ENCODE peak calls at places on chromosomes 3 and 15, in four cellular contexts. L is HepG2, B is K562, N is SK-N-SH. V is an unnamed sample.

GRCh38 chr15:68347392-68347791 is 69.8 kb downstream of the FEM1B start:
- DNase-seq in L (no peak), B (no peak), N (no peak), V (no peak)

GRCh38 chr15:67024322-67024997 is 40.9 kb upstream of the SMAD3 start:
- DNase-seq in L (peak), B (peak), N (peak), V (peak)

GRCh38 chr15:75508741-75509532 is 57.4 kb upstream of the SIN3A start:
- DNase-seq in L (peak), B (peak), N (peak), V (no peak)

GRCh38 chr15:77821188-77821958 is 188.7 kb upstream of the LINGO1 start:
- DNase-seq in L (peak), B (peak), N (peak), V (no peak)

GRCh38 chr15:90749754-90750153 is 32.6 kb downstream of the BLM start:
- DNase-seq in L (no peak), B (no peak), N (no peak), V (no peak)

GRCh38 chr3:146250449-146251382 is at the start of gene PLSCR4:
- DNase-seq in L (no peak), B (peak), N (peak), V (no peak)

GRCh38 chr3:127902486-127902885 is 12.5 kb upstream of the KBTBD12 start:
- DNase-seq in L (no peak), B (no peak), N (no peak), V (no peak)

GRCh38 chr3:125042725-125043406 is 12.9 kb downstream of the HEG1 start:
- DNase-seq in L (no peak), B (no peak), N (no peak), V (no peak)

GRCh38 chr15:58361291-58361759 is 70.5 kb upstream of the LIPC start:
- DNase-seq in L (no peak), B (no peak), N (no peak), V (no peak)

GRCh38 chr3:196688349-196688748 is 23.7 kb downstream of the CEP19 start:
- DNase-seq in L (no peak), B (no peak), N (no peak), V (no peak)

GRCh38 chr3:2465842-2466241 is 367.2 kb downstream of the CNTN4 start:
- DNase-seq in L (no peak), B (no peak), N (no peak), V (no peak)

GRCh38 chr15:59438891-59439290 is 905 bp downstream of the FAM81A start:
- DNase-seq in L (no peak), B (no peak), N (no peak), V (no peak)

GRCh38 chr3:38297947-38298711 is 16.0 kb downstream of the SLC22A14 start:
- DNase-seq in L (no peak), B (no peak), N (no peak), V (peak)

GRCh38 chr3:150170843-150171513 is 200.3 kb upstream of the PFN2 start:
- DNase-seq in L (no peak), B (no peak), N (no peak), V (no peak)
- TF ChIP-seq EP300 in L (no peak), B (no peak), N (no peak), V (no peak)

DNA sequence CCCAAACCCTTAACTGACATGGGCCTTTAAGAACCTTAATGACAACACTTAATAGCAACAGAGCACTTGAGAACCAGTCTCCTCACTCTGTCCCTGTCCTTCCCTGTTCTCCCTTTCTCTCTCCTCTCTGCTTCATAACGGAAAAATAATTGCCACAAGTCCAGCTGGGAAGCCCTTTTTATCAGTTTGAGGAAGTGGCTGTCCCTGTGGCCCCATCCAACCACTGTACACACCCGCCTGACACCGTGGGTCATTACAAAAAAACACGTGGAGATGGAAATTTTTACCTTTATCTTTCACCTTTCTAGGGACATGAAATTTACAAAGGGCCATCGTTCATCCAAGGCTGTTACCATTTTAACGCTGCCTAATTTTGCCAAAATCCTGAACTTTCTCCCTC is 49.9 kb downstream of the PGPEP1L start:
- DNase-seq in L (no peak), B (no peak), N (no peak), V (no peak)
- TF ChIP-seq ZBTB33 in L (no peak), B (no peak), N (no peak), V (no peak)

GRCh38 chr3:115513411-115513800 is 109.9 kb upstream of the GAP43 start:
- DNase-seq in L (no peak), B (no peak), N (no peak), V (no peak)

GRCh38 chr3:115517457-115518050 is 105.8 kb upstream of the GAP43 start:
- DNase-seq in L (no peak), B (no peak), N (no peak), V (no peak)

GRCh38 chr3:115518100-115518852 is 105.0 kb upstream of the GAP43 start:
- DNase-seq in L (no peak), B (no peak), N (peak), V (no peak)

GRCh38 chr3:115512565-115513410 is 110.5 kb upstream of the GAP43 start:
- DNase-seq in L (no peak), B (no peak), N (peak), V (no peak)
- TF ChIP-seq EP300 in L (no peak), B (no peak), N (no peak), V (no peak)

GRCh38 chr15:55221090-55222011 is 24.6 kb upstream of the RSL24D1 start:
- DNase-seq in L (peak), B (no peak), N (no peak), V (peak)

GRCh38 chr15:55230051-55230670 is 33.4 kb upstream of the RSL24D1 start:
- DNase-seq in L (no peak), B (no peak), N (no peak), V (no peak)

GRCh38 chr15:55222588-55222987 is 25.8 kb upstream of the RSL24D1 start:
- DNase-seq in L (no peak), B (no peak), N (no peak), V (peak)

GRCh38 chr15:55226127-55226526 is 29.4 kb upstream of the RSL24D1 start:
- DNase-seq in L (no peak), B (no peak), N (no peak), V (no peak)

DNA sequence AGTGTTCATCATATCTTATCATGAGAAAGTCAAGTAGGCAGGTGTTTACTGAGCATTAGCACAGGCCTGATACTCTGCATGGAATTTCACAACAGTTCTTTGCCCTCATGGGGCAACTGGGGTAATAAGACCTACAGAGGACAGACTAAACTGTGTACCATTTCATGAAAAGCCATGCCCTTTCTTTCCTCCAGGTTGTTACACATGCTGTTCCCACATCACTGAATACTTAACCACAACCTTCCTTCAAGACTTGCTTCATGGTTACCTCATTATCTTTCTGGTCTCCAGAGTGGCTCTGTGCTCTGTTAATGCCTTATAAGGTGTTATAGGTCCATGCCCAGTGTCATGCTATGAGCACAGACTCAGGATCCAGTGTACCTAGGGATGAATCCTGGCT is 28.2 kb upstream of the RSL24D1 start:
- DNase-seq in L (no peak), B (no peak), N (no peak), V (peak)
- TF ChIP-seq ZBTB33 in L (no peak), B (no peak), N (no peak), V (no peak)

DNA sequence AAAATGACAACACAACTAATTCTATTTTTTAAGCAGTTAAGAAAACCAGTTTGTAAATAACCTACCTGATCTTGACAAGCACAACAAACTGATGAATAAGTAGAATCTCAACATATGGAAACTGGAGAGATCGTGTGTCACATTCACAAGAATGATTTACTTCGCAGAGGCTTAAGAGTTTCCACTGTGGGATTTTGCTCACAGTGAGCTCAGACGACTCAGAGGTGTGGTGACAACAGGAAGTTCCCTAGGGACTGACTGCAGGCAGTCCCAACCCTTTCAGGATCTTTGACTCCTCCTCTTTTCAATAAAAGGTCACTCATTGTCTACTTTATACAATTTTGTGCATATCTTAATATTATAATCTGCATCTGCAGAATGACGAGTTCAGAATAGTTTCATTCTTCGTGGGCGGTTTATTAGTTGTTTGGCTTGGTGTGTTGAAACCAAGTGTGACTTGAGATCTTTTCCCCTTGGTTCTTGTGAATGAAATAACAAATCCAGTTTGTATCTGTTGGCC is at the start of gene LIPH:
- DNase-seq in L (no peak), B (peak), N (no peak), V (peak)
- TF ChIP-seq EP300 in L (no peak), B (peak), N (no peak), V (no peak)

GRCh38 chr3:21487520-21487919 is 263.5 kb downstream of the ZNF385D start:
- DNase-seq in L (no peak), B (no peak), N (no peak), V (no peak)
- TF ChIP-seq ZBTB33 in L (no peak), B (no peak), N (no peak), V (no peak)

GRCh38 chr3:4495294-4496110 is 2.4 kb downstream of the ITPR1 start:
- DNase-seq in L (no peak), B (no peak), N (no peak), V (no peak)
- TF ChIP-seq EP300 in L (no peak), B (no peak), N (no peak), V (no peak)

V was measured in GM12878.